ENCODE peak calls at places on chromosomes 1 and 21, in nine cellular contexts. One of them, this sample, is unnamed.
A peak's percentile ranks its signal among the peaks of the same experiment; 100 is the strongest.

GRCh38 chr21:38377165-38378093 is 120.6 kb downstream of the KCNJ15 start:
- DNase-seq in A549: no peak
- DNase-seq in body of pancreas: no peak
- DNase-seq in K562: no peak
- DNase-seq in right lobe of liver: no peak
- DNase-seq in tibial nerve: no peak
- DNase-seq in breast epithelium: no peak
- DNase-seq in esophagus muscularis mucosa: peak; percentile 29
- DNase-seq in HCT116: no peak
- DNase-seq in this sample: no peak

GRCh38 chr1:226588484-226588883 is 39.9 kb downstream of the STUM start:
- DNase-seq in A549: no peak
- DNase-seq in body of pancreas: peak; percentile 36
- DNase-seq in K562: no peak
- DNase-seq in right lobe of liver: no peak
- DNase-seq in tibial nerve: no peak
- DNase-seq in breast epithelium: no peak
- DNase-seq in esophagus muscularis mucosa: no peak
- DNase-seq in HCT116: no peak
- DNase-seq in this sample: no peak

GRCh38 chr1:154955039-154955717 is 721 bp downstream of the PBXIP1 start:
- DNase-seq in A549: peak; percentile 60
- DNase-seq in body of pancreas: peak; percentile 69
- DNase-seq in K562: peak; percentile 71
- DNase-seq in right lobe of liver: no peak
- DNase-seq in tibial nerve: peak; percentile 41
- DNase-seq in breast epithelium: peak; percentile 71
- DNase-seq in esophagus muscularis mucosa: no peak
- DNase-seq in HCT116: no peak
- DNase-seq in this sample: no peak

GRCh38 chr1:225642177-225642576 is 10.7 kb downstream of the ENAH start:
- DNase-seq in A549: peak; percentile 26
- DNase-seq in body of pancreas: no peak
- DNase-seq in K562: no peak
- DNase-seq in right lobe of liver: no peak
- DNase-seq in tibial nerve: no peak
- DNase-seq in breast epithelium: no peak
- DNase-seq in esophagus muscularis mucosa: no peak
- DNase-seq in HCT116: no peak
- DNase-seq in this sample: no peak

GRCh38 chr1:116724765-116725375 is 29.4 kb upstream of the CD2 start:
- DNase-seq in A549: peak; percentile 58
- DNase-seq in body of pancreas: peak; percentile 80
- DNase-seq in K562: peak; percentile 72
- DNase-seq in right lobe of liver: no peak
- DNase-seq in tibial nerve: peak; percentile 40
- DNase-seq in breast epithelium: no peak
- DNase-seq in esophagus muscularis mucosa: no peak
- DNase-seq in HCT116: peak; percentile 38
- DNase-seq in this sample: peak; percentile 17

GRCh38 chr1:167501513-167502191 is 16.7 kb downstream of the CD247 start:
- DNase-seq in A549: no peak
- DNase-seq in body of pancreas: peak; percentile 43
- DNase-seq in K562: no peak
- DNase-seq in right lobe of liver: no peak
- DNase-seq in tibial nerve: no peak
- DNase-seq in breast epithelium: no peak
- DNase-seq in esophagus muscularis mucosa: no peak
- DNase-seq in HCT116: no peak
- DNase-seq in this sample: no peak

GRCh38 chr1:70486676-70487470 is 75.8 kb downstream of the CTH start:
- DNase-seq in A549: no peak
- DNase-seq in body of pancreas: peak; percentile 79
- DNase-seq in K562: no peak
- DNase-seq in right lobe of liver: no peak
- DNase-seq in tibial nerve: peak; percentile 19
- DNase-seq in breast epithelium: no peak
- DNase-seq in esophagus muscularis mucosa: no peak
- DNase-seq in HCT116: no peak
- DNase-seq in this sample: peak; percentile 52

GRCh38 chr1:31799196-31799894 is 16.5 kb downstream of the SPOCD1 start:
- DNase-seq in A549: no peak
- DNase-seq in body of pancreas: no peak
- DNase-seq in K562: no peak
- DNase-seq in right lobe of liver: no peak
- DNase-seq in tibial nerve: no peak
- DNase-seq in breast epithelium: no peak
- DNase-seq in esophagus muscularis mucosa: no peak
- DNase-seq in HCT116: no peak
- DNase-seq in this sample: no peak

GRCh38 chr1:167126811-167127210 is 32.9 kb downstream of the STYXL2 start:
- DNase-seq in A549: no peak
- DNase-seq in body of pancreas: no peak
- DNase-seq in K562: no peak
- DNase-seq in right lobe of liver: no peak
- DNase-seq in tibial nerve: no peak
- DNase-seq in breast epithelium: no peak
- DNase-seq in esophagus muscularis mucosa: peak; percentile 72
- DNase-seq in HCT116: no peak
- DNase-seq in this sample: no peak

GRCh38 chr1:164380893-164381292 is 178.1 kb upstream of the PBX1 start:
- DNase-seq in A549: no peak
- DNase-seq in body of pancreas: peak; percentile 16
- DNase-seq in K562: no peak
- DNase-seq in right lobe of liver: no peak
- DNase-seq in tibial nerve: peak; percentile 5
- DNase-seq in breast epithelium: no peak
- DNase-seq in esophagus muscularis mucosa: no peak
- DNase-seq in HCT116: peak; percentile 8
- DNase-seq in this sample: no peak

GRCh38 chr1:160131803-160132565 is 16.4 kb downstream of the ATP1A2 start:
- DNase-seq in A549: no peak
- DNase-seq in body of pancreas: peak; percentile 47
- DNase-seq in K562: no peak
- DNase-seq in right lobe of liver: no peak
- DNase-seq in tibial nerve: no peak
- DNase-seq in breast epithelium: no peak
- DNase-seq in esophagus muscularis mucosa: no peak
- DNase-seq in HCT116: no peak
- DNase-seq in this sample: no peak

GRCh38 chr1:89894210-89894668 is 73.4 kb downstream of the LRRC8D start:
- DNase-seq in A549: peak; percentile 48
- DNase-seq in body of pancreas: no peak
- DNase-seq in K562: no peak
- DNase-seq in right lobe of liver: no peak
- DNase-seq in tibial nerve: no peak
- DNase-seq in breast epithelium: no peak
- DNase-seq in esophagus muscularis mucosa: no peak
- DNase-seq in HCT116: no peak
- DNase-seq in this sample: no peak
- TF ChIP-seq POLR2A in A549: no peak
- TF ChIP-seq POLR2A in body of pancreas: no peak
- TF ChIP-seq POLR2A in K562: no peak
- TF ChIP-seq POLR2A in right lobe of liver: no peak
- TF ChIP-seq POLR2A in tibial nerve: no peak
- TF ChIP-seq POLR2A in breast epithelium: no peak
- TF ChIP-seq POLR2A in esophagus muscularis mucosa: no peak
- TF ChIP-seq POLR2A in HCT116: no peak
- TF ChIP-seq POLR2A in this sample: no peak

GRCh38 chr1:198677027-198677426 is 38.2 kb downstream of the PTPRC start:
- DNase-seq in A549: no peak
- DNase-seq in body of pancreas: no peak
- DNase-seq in K562: no peak
- DNase-seq in right lobe of liver: no peak
- DNase-seq in tibial nerve: no peak
- DNase-seq in breast epithelium: no peak
- DNase-seq in esophagus muscularis mucosa: no peak
- DNase-seq in HCT116: no peak
- DNase-seq in this sample: no peak

GRCh38 chr1:198679535-198680173 is 40.8 kb downstream of the PTPRC start:
- DNase-seq in A549: no peak
- DNase-seq in body of pancreas: no peak
- DNase-seq in K562: no peak
- DNase-seq in right lobe of liver: peak; percentile 46
- DNase-seq in tibial nerve: no peak
- DNase-seq in breast epithelium: no peak
- DNase-seq in esophagus muscularis mucosa: no peak
- DNase-seq in HCT116: no peak
- DNase-seq in this sample: no peak

GRCh38 chr1:198678901-198679329 is 40.1 kb downstream of the PTPRC start:
- DNase-seq in A549: no peak
- DNase-seq in body of pancreas: no peak
- DNase-seq in K562: no peak
- DNase-seq in right lobe of liver: no peak
- DNase-seq in tibial nerve: no peak
- DNase-seq in breast epithelium: no peak
- DNase-seq in esophagus muscularis mucosa: no peak
- DNase-seq in HCT116: no peak
- DNase-seq in this sample: no peak

GRCh38 chr1:198680174-198680871 is 41.5 kb downstream of the PTPRC start:
- DNase-seq in A549: no peak
- DNase-seq in body of pancreas: no peak
- DNase-seq in K562: no peak
- DNase-seq in right lobe of liver: no peak
- DNase-seq in tibial nerve: no peak
- DNase-seq in breast epithelium: no peak
- DNase-seq in esophagus muscularis mucosa: no peak
- DNase-seq in HCT116: no peak
- DNase-seq in this sample: no peak

GRCh38 chr1:198678301-198678836 is 39.5 kb downstream of the PTPRC start:
- DNase-seq in A549: no peak
- DNase-seq in body of pancreas: no peak
- DNase-seq in K562: no peak
- DNase-seq in right lobe of liver: no peak
- DNase-seq in tibial nerve: no peak
- DNase-seq in breast epithelium: no peak
- DNase-seq in esophagus muscularis mucosa: no peak
- DNase-seq in HCT116: no peak
- DNase-seq in this sample: no peak
- TF ChIP-seq POLR2A in A549: no peak
- TF ChIP-seq POLR2A in body of pancreas: no peak
- TF ChIP-seq POLR2A in K562: no peak
- TF ChIP-seq POLR2A in right lobe of liver: no peak
- TF ChIP-seq POLR2A in tibial nerve: no peak
- TF ChIP-seq POLR2A in breast epithelium: no peak
- TF ChIP-seq POLR2A in esophagus muscularis mucosa: no peak
- TF ChIP-seq POLR2A in HCT116: no peak
- TF ChIP-seq POLR2A in this sample: no peak

DNA sequence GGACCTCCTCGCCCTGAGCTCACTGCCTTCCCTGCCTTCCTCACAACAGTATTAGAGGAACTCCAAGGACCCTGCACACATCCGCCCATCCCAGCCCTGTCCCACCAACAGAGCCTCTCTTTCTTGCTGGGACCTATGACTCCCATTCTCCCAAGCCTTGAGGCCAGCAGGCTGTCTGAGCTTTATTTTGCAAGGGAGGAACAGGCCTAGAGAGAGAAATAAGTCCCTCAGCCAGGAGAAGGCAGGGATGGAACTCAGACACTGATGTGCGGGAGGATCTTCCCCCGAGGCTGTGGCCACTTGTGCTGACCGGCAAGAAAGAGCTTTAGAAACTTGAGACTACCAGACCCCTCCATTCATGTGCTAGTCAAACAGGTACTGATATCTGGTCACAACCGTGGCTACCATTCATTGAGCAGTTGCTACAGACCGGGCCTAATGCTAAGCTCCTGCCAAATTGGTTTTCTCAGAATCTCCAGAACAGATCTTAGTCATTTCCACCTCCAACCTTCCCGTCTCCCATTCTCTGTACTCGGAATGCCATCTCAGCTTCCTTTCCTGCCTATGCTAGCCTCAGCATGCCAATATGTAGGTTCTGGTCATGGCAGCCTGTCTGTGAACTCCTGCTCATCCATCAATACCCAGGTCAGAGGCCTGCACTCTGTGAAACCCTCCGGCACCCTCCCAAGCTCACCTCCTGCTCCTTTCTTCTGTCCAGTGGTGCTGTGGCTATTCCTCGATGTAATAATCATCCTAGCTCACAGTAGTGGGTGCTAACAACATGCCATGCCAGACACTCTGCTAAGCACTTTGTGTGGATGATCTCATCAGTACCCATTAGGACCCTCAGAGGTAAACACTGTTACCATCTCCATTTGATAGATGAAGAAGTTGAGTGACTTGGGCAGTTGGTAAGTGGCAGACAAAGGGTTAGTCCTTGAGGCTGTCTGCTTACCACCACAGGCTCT is 3.8 kb downstream of the TMEM54 start:
- DNase-seq in A549: no peak
- DNase-seq in body of pancreas: no peak
- DNase-seq in K562: no peak
- DNase-seq in right lobe of liver: no peak
- DNase-seq in tibial nerve: no peak
- DNase-seq in breast epithelium: no peak
- DNase-seq in esophagus muscularis mucosa: no peak
- DNase-seq in HCT116: no peak
- DNase-seq in this sample: no peak
- TF ChIP-seq POLR2A in A549: no peak
- TF ChIP-seq POLR2A in body of pancreas: no peak
- TF ChIP-seq POLR2A in K562: no peak
- TF ChIP-seq POLR2A in right lobe of liver: no peak
- TF ChIP-seq POLR2A in tibial nerve: no peak
- TF ChIP-seq POLR2A in breast epithelium: no peak
- TF ChIP-seq POLR2A in esophagus muscularis mucosa: no peak
- TF ChIP-seq POLR2A in HCT116: no peak
- TF ChIP-seq POLR2A in this sample: no peak

GRCh38 chr1:2406451-2407041 is 5.8 kb downstream of the PEX10 start:
- DNase-seq in A549: no peak
- DNase-seq in body of pancreas: no peak
- DNase-seq in K562: no peak
- DNase-seq in right lobe of liver: no peak
- DNase-seq in tibial nerve: no peak
- DNase-seq in breast epithelium: no peak
- DNase-seq in esophagus muscularis mucosa: no peak
- DNase-seq in HCT116: no peak
- DNase-seq in this sample: no peak

GRCh38 chr1:2404142-2404889 is 8.0 kb downstream of the PEX10 start:
- DNase-seq in A549: no peak
- DNase-seq in body of pancreas: no peak
- DNase-seq in K562: no peak
- DNase-seq in right lobe of liver: no peak
- DNase-seq in tibial nerve: no peak
- DNase-seq in breast epithelium: no peak
- DNase-seq in esophagus muscularis mucosa: no peak
- DNase-seq in HCT116: no peak
- DNase-seq in this sample: no peak

GRCh38 chr1:2405588-2406295 is 6.6 kb downstream of the PEX10 start:
- DNase-seq in A549: no peak
- DNase-seq in body of pancreas: no peak
- DNase-seq in K562: no peak
- DNase-seq in right lobe of liver: no peak
- DNase-seq in tibial nerve: no peak
- DNase-seq in breast epithelium: no peak
- DNase-seq in esophagus muscularis mucosa: no peak
- DNase-seq in HCT116: no peak
- DNase-seq in this sample: no peak

GRCh38 chr1:2403273-2403672 is 9.1 kb downstream of the PEX10 start:
- DNase-seq in A549: no peak
- DNase-seq in body of pancreas: no peak
- DNase-seq in K562: no peak
- DNase-seq in right lobe of liver: no peak
- DNase-seq in tibial nerve: no peak
- DNase-seq in breast epithelium: no peak
- DNase-seq in esophagus muscularis mucosa: no peak
- DNase-seq in HCT116: no peak
- DNase-seq in this sample: no peak

GRCh38 chr1:2404890-2405511 is 7.4 kb downstream of the PEX10 start:
- DNase-seq in A549: no peak
- DNase-seq in body of pancreas: no peak
- DNase-seq in K562: no peak
- DNase-seq in right lobe of liver: no peak
- DNase-seq in tibial nerve: no peak
- DNase-seq in breast epithelium: no peak
- DNase-seq in esophagus muscularis mucosa: no peak
- DNase-seq in HCT116: no peak
- DNase-seq in this sample: no peak
- TF ChIP-seq POLR2A in A549: no peak
- TF ChIP-seq POLR2A in body of pancreas: no peak
- TF ChIP-seq POLR2A in K562: peak; percentile 52
- TF ChIP-seq POLR2A in right lobe of liver: no peak
- TF ChIP-seq POLR2A in tibial nerve: no peak
- TF ChIP-seq POLR2A in breast epithelium: no peak
- TF ChIP-seq POLR2A in esophagus muscularis mucosa: no peak
- TF ChIP-seq POLR2A in HCT116: no peak
- TF ChIP-seq POLR2A in this sample: no peak

This sample was measured in H54.